ENCODE peak calls at places on chromosomes 7 and 10, in four cellular contexts. D is foreskin fibroblast; N is NCI-H1092; A is stimulated activated CD4-positive, alpha-beta T cell treated with anti-CD3 and anti-CD28 coated beads, Interleukin-4, amount 100 ng/mL, for 1 hour. F is an unnamed sample.

GRCh38 chr10:25875555-25876165 is 58.4 kb upstream of the MYO3A start:
- DNase-seq in N (peak), D (peak), A (peak), F (no peak)

GRCh38 chr10:120945801-120946302 is 94.7 kb downstream of the WDR11 start:
- DNase-seq in D (peak), N (no peak), A (no peak), F (no peak)

GRCh38 chr10:97079454-97079853 is 106.3 kb downstream of the SLIT1 start:
- DNase-seq in N (no peak), A (no peak), D (no peak), F (no peak)

GRCh38 chr10:5944389-5945202 is 32.7 kb downstream of the IL15RA start:
- DNase-seq in A (no peak), N (no peak), D (peak), F (no peak)

GRCh38 chr10:117993166-117993565 is 53.6 kb downstream of the RAB11FIP2 start:
- DNase-seq in N (no peak), A (no peak), D (no peak), F (no peak)

GRCh38 chr10:52019078-52019644 is 294.9 kb upstream of the DKK1 start:
- DNase-seq in N (no peak), A (no peak), D (no peak), F (no peak)

GRCh38 chr7:102883098-102883860 is 29.5 kb upstream of the LRRC17 start:
- DNase-seq in D (peak), N (no peak), A (no peak), F (no peak)

GRCh38 chr7:77799078-77799964 is 748 bp downstream of the PHTF2 start:
- DNase-seq in A (peak), N (peak), D (peak), F (no peak)

F was measured in 8988T.